ENCODE peak calls at places on chromosomes 2 and 18, in four cellular contexts. One of them, this sample, is unnamed.

GRCh38 chr18:41751161-41751560 is 203.9 kb upstream of the PIK3C3 start:
- DNase-seq in K562: no peak
- DNase-seq in GM12891: no peak
- DNase-seq in HL-60: no peak
- DNase-seq in this sample: no peak

GRCh38 chr2:175454953-175455389 is 273.5 kb upstream of the ATP5MC3 start:
- DNase-seq in GM12891: no peak
- DNase-seq in HL-60: no peak
- DNase-seq in K562: no peak
- DNase-seq in this sample: no peak

GRCh38 chr2:240672701-240673190 is 9.9 kb downstream of the AQP12B start:
- DNase-seq in GM12891: no peak
- DNase-seq in HL-60: no peak
- DNase-seq in K562: no peak
- DNase-seq in this sample: no peak

GRCh38 chr2:142983174-142983573 is 105.7 kb downstream of the KYNU start:
- DNase-seq in HL-60: no peak
- DNase-seq in GM12891: no peak
- DNase-seq in K562: no peak
- DNase-seq in this sample: peak

GRCh38 chr2:16138811-16139662 is 198.7 kb downstream of the MYCN start:
- DNase-seq in GM12891: no peak
- DNase-seq in K562: no peak
- DNase-seq in HL-60: no peak
- DNase-seq in this sample: no peak

GRCh38 chr2:171410624-171411023 is 23.2 kb downstream of the METTL8 start:
- DNase-seq in GM12891: no peak
- DNase-seq in HL-60: no peak
- DNase-seq in K562: no peak
- DNase-seq in this sample: no peak

GRCh38 chr2:170690671-170691070 is 24.5 kb upstream of the SP5 start:
- DNase-seq in HL-60: no peak
- DNase-seq in GM12891: no peak
- DNase-seq in K562: no peak
- DNase-seq in this sample: no peak

GRCh38 chr18:3499498-3499897 is 49.5 kb downstream of the TGIF1 start:
- DNase-seq in GM12891: no peak
- DNase-seq in HL-60: no peak
- DNase-seq in K562: no peak
- DNase-seq in this sample: no peak

GRCh38 chr18:35753306-35753910 is 171.9 kb downstream of the GALNT1 start:
- DNase-seq in HL-60: no peak
- DNase-seq in K562: no peak
- DNase-seq in GM12891: no peak
- DNase-seq in this sample: no peak

GRCh38 chr18:23077493-23078256 is 57.6 kb upstream of the CABLES1 start:
- DNase-seq in GM12891: no peak
- DNase-seq in HL-60: peak
- DNase-seq in K562: no peak
- DNase-seq in this sample: no peak

GRCh38 chr18:51137051-51137729 is 60.3 kb downstream of the MEX3C start:
- DNase-seq in K562: no peak
- DNase-seq in GM12891: no peak
- DNase-seq in HL-60: no peak
- DNase-seq in this sample: no peak

GRCh38 chr2:133314761-133315160 is 253.5 kb downstream of the NCKAP5 start:
- DNase-seq in GM12891: no peak
- DNase-seq in K562: no peak
- DNase-seq in HL-60: no peak
- DNase-seq in this sample: no peak

GRCh38 chr2:103208916-103209315 is 447.1 kb downstream of the TMEM182 start:
- DNase-seq in GM12891: no peak
- DNase-seq in HL-60: no peak
- DNase-seq in K562: no peak
- DNase-seq in this sample: no peak

GRCh38 chr2:113720167-113720566 is 36.3 kb downstream of the SLC35F5 start:
- DNase-seq in GM12891: no peak
- DNase-seq in K562: peak
- DNase-seq in HL-60: no peak
- DNase-seq in this sample: no peak

GRCh38 chr2:212424090-212424489 is 114.5 kb downstream of the ERBB4 start:
- DNase-seq in GM12891: no peak
- DNase-seq in K562: no peak
- DNase-seq in HL-60: no peak
- DNase-seq in this sample: no peak

DNA sequence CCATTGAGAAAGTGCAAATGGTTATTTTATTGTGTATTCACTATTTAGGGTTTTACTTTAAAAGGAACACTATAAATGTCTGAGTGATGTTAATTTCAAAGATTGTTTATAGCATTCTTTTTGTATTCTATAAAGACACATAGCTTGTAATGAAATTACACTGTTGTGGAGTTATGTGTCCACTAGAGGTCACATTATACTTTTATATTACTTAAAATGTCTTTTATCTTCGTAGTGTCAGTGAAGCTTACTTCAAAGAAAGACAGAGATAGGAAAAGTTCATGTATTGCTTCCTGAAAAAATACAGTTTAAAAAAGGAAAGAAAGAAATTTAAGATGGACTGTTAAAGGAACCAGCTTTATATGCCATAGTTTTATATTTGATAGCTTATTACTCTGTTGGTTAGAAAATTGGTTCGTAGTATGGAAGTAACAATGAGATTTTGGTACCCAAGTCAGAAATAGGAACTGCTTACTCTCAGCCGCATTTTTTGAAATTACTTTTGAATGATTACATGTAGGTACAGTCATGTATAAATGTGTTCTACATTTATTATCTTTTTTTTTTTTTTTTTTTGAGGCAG is 20.5 kb downstream of the APLF start:
- DNase-seq in HL-60: no peak
- DNase-seq in K562: peak
- DNase-seq in GM12891: no peak
- DNase-seq in this sample: no peak
- TF ChIP-seq SPI1 in HL-60: no peak
- TF ChIP-seq SPI1 in K562: no peak
- TF ChIP-seq SPI1 in GM12891: no peak
- TF ChIP-seq SPI1 in this sample: no peak

GRCh38 chr18:80244956-80245730 is 2.2 kb downstream of the PARD6G start:
- DNase-seq in K562: no peak
- DNase-seq in HL-60: no peak
- DNase-seq in GM12891: no peak
- DNase-seq in this sample: no peak

GRCh38 chr18:80245781-80246655 is 1.3 kb downstream of the PARD6G start:
- DNase-seq in GM12891: no peak
- DNase-seq in K562: no peak
- DNase-seq in HL-60: no peak
- DNase-seq in this sample: no peak

GRCh38 chr18:80247403-80247916 is at the start of gene PARD6G:
- DNase-seq in K562: peak
- DNase-seq in HL-60: peak
- DNase-seq in GM12891: peak
- DNase-seq in this sample: no peak

GRCh38 chr18:80249217-80250093 is 2.1 kb upstream of the PARD6G start:
- DNase-seq in HL-60: no peak
- DNase-seq in K562: no peak
- DNase-seq in GM12891: no peak
- DNase-seq in this sample: no peak

GRCh38 chr18:80246656-80247402 is 485 bp downstream of the PARD6G start:
- DNase-seq in K562: peak
- DNase-seq in HL-60: no peak
- DNase-seq in GM12891: peak
- DNase-seq in this sample: no peak
- TF ChIP-seq SPI1 in K562: no peak
- TF ChIP-seq SPI1 in HL-60: no peak
- TF ChIP-seq SPI1 in GM12891: no peak
- TF ChIP-seq SPI1 in this sample: no peak

GRCh38 chr2:71939588-71940535 is 207.8 kb downstream of the CYP26B1 start:
- DNase-seq in K562: no peak
- DNase-seq in GM12891: no peak
- DNase-seq in HL-60: no peak
- DNase-seq in this sample: no peak
- TF ChIP-seq SPI1 in K562: no peak
- TF ChIP-seq SPI1 in GM12891: no peak
- TF ChIP-seq SPI1 in HL-60: no peak
- TF ChIP-seq SPI1 in this sample: no peak

GRCh38 chr2:27893031-27893430 is 2.5 kb downstream of the BABAM2 start:
- DNase-seq in GM12891: no peak
- DNase-seq in K562: no peak
- DNase-seq in HL-60: no peak
- DNase-seq in this sample: no peak

GRCh38 chr2:27891063-27891819 is 712 bp downstream of the BABAM2 start:
- DNase-seq in K562: peak
- DNase-seq in GM12891: peak
- DNase-seq in HL-60: peak
- DNase-seq in this sample: peak

GRCh38 chr2:27890146-27891062 is at the start of the genes BABAM2 and RBKS:
- DNase-seq in K562: peak
- DNase-seq in HL-60: peak
- DNase-seq in GM12891: peak
- DNase-seq in this sample: peak

GRCh38 chr2:27889774-27890145 is 427 bp downstream of the RBKS start:
- DNase-seq in K562: no peak
- DNase-seq in GM12891: no peak
- DNase-seq in HL-60: no peak
- DNase-seq in this sample: no peak

GRCh38 chr2:27891820-27892105 is 1.2 kb downstream of the BABAM2 start:
- DNase-seq in K562: no peak
- DNase-seq in HL-60: no peak
- DNase-seq in GM12891: no peak
- DNase-seq in this sample: no peak
- TF ChIP-seq SPI1 in K562: no peak
- TF ChIP-seq SPI1 in HL-60: no peak
- TF ChIP-seq SPI1 in GM12891: no peak
- TF ChIP-seq SPI1 in this sample: no peak

DNA sequence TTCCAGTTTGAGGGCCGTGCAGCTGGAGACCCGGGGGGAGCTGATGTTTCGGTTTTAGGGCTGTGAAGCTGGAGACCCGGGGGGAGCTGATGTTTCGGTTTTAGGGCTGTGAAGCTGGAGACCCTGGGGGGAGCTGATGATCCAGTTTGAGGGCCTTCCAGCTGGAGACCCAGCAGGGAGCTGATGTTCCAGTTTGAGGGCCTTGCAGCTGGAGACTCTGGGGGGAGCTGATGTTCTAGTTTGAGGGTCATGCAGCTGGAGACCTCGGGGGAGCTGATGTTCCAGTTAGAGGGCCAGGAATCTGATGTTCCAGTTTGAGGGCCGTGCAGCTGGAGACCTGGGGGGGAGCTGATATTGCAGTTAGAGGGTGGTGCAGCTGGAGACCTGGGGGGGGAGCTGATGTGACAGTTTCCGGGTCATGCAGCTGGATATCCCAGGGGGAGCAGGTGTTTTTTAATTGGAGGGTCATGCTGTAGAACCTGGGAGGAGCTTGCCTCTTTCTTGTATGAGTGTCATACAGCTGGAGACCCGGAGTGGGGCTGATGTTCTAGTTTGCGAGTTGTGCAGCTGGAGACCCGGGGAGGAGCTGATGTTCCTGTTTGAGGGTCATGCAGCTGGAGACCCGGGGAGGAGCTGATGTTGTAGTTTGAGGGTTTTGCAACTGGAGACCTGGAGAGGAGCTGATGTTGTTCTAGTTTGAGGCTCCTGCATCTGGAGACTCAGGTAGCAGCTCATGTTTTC is 153.2 kb downstream of the RTP5 start:
- DNase-seq in K562: no peak
- DNase-seq in HL-60: no peak
- DNase-seq in GM12891: no peak
- DNase-seq in this sample: no peak
- TF ChIP-seq SPI1 in K562: no peak
- TF ChIP-seq SPI1 in HL-60: no peak
- TF ChIP-seq SPI1 in GM12891: no peak
- TF ChIP-seq SPI1 in this sample: no peak

GRCh38 chr2:178223806-178224205 is 29.5 kb downstream of the OSBPL6 start:
- DNase-seq in GM12891: no peak
- DNase-seq in HL-60: no peak
- DNase-seq in K562: no peak
- DNase-seq in this sample: no peak
- TF ChIP-seq SPI1 in GM12891: no peak
- TF ChIP-seq SPI1 in HL-60: no peak
- TF ChIP-seq SPI1 in K562: no peak
- TF ChIP-seq SPI1 in this sample: no peak

DNA sequence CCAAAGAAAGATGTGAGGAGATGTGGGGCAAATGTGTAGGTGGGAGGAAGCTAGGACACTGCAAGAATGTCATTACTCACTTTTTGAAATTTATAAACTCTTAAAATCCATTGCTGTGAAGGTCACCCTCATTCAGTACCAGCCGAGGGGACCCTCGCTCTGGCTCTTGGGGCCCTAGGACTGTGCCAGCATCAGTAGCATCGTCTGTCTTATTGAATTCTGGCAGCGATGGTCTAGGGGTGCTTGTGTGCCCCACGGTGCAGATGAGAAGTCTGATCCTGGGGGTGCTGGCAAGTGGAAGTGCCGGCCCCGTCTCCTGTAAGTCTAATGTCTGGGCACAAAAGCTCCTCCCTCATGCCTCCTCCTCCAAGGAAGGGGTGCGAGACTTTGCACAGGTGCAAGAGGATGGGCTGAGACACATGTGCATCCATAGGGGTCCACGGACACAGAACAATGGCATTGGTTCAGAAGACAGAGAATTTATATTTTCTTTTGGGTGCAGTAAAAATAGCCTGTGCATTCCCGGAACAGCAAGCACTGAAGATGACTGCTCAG is 266.7 kb upstream of the HDAC4 start:
- DNase-seq in K562: no peak
- DNase-seq in HL-60: no peak
- DNase-seq in GM12891: no peak
- DNase-seq in this sample: no peak
- TF ChIP-seq SPI1 in K562: no peak
- TF ChIP-seq SPI1 in HL-60: no peak
- TF ChIP-seq SPI1 in GM12891: no peak
- TF ChIP-seq SPI1 in this sample: no peak

This sample was measured in GM12878.